ENCODE peak calls at places on chromosome 9, in five cellular contexts. L is lower lobe of right lung, N is tibial artery, W is kidney epithelial cell, Z is neural crest cell. X is an unnamed sample.

GRCh38 chr9:123942542-123942941 is 12.6 kb upstream of the DENND1A start:
- DNase-seq in L (no peak), Z (no peak), W (no peak), N (peak; percentile 27), X (no peak)

GRCh38 chr9:99259231-99259918 is 37.3 kb downstream of the SEC61B start:
- DNase-seq in Z (no peak), L (peak; percentile 87), W (no peak), N (peak; percentile 78), X (peak; percentile 43)

GRCh38 chr9:37967272-37967581 is 63.3 kb upstream of the SLC25A51 start:
- DNase-seq in W (no peak), N (no peak), L (no peak), Z (no peak), X (no peak)

GRCh38 chr9:32350682-32351081 is 33.8 kb upstream of the ACO1 start:
- DNase-seq in L (no peak), W (no peak), Z (no peak), N (no peak), X (no peak)

GRCh38 chr9:130236436-130236985 is 29.0 kb upstream of the HMCN2 start:
- DNase-seq in W (no peak), L (peak; percentile 15), N (no peak), Z (no peak), X (no peak)

GRCh38 chr9:92616199-92617129 is 53.5 kb downstream of the IPPK start:
- DNase-seq in N (no peak), L (no peak), W (no peak), Z (no peak), X (no peak)

GRCh38 chr9:112705773-112706427 is 12.0 kb downstream of the INIP start:
- DNase-seq in W (no peak), N (no peak), Z (peak; percentile 20), L (no peak), X (no peak)

GRCh38 chr9:135255033-135255842 is 167.8 kb downstream of the OLFM1 start:
- DNase-seq in L (peak; percentile 39), Z (no peak), W (no peak), N (no peak), X (no peak)

GRCh38 chr9:36136277-36136893 is at the start of gene GLIPR2:
- DNase-seq in Z (peak; percentile 45), W (no peak), L (peak; percentile 92), N (peak; percentile 83), X (peak; percentile 81)

GRCh38 chr9:93288341-93288740 is 104.4 kb downstream of the WNK2 start:
- DNase-seq in Z (no peak), N (no peak), W (no peak), L (no peak), X (no peak)

GRCh38 chr9:24801344-24801743 is 255.6 kb upstream of the IZUMO3 start:
- DNase-seq in L (no peak), W (no peak), Z (no peak), N (no peak), X (no peak)

GRCh38 chr9:79015951-79016350 is 555.8 kb upstream of the TLE4 start:
- DNase-seq in L (no peak), W (no peak), N (no peak), Z (no peak), X (no peak)

GRCh38 chr9:16625831-16626230 is 244.6 kb downstream of the BNC2 start:
- DNase-seq in L (no peak), Z (no peak), W (no peak), N (no peak), X (no peak)

GRCh38 chr9:93185261-93186150 is 1.6 kb downstream of the WNK2 start:
- DNase-seq in L (no peak), W (no peak), N (no peak), Z (no peak), X (no peak)

GRCh38 chr9:2017459-2018161 is 2.5 kb downstream of the SMARCA2 start:
- DNase-seq in L (peak; percentile 90), W (no peak), N (peak; percentile 84), Z (peak; percentile 27), X (peak; percentile 80)

GRCh38 chr9:22208846-22209585 is 199.9 kb upstream of the CDKN2B start:
- DNase-seq in Z (no peak), W (no peak), N (no peak), L (no peak), X (no peak)

GRCh38 chr9:102521097-102521755 is 473.9 kb upstream of the CYLC2 start:
- DNase-seq in L (no peak), W (no peak), Z (no peak), N (no peak), X (no peak)

GRCh38 chr9:117624106-117624505 is 80.1 kb upstream of the TLR4 start:
- DNase-seq in N (no peak), W (no peak), Z (no peak), L (no peak), X (no peak)

GRCh38 chr9:107983191-107983603 is 493.6 kb upstream of the KLF4 start:
- DNase-seq in N (peak; percentile 28), Z (no peak), W (peak; percentile 7), L (no peak), X (no peak)

GRCh38 chr9:36401897-36402480 is 1.9 kb upstream of the RNF38 start:
- DNase-seq in W (no peak), N (no peak), Z (no peak), L (no peak), X (no peak)

GRCh38 chr9:75851917-75852316 is 38.6 kb upstream of the PCSK5 start:
- DNase-seq in N (no peak), L (no peak), W (no peak), Z (no peak), X (no peak)

GRCh38 chr9:92738661-92739081 is 26.0 kb downstream of the BICD2 start:
- DNase-seq in L (no peak), Z (no peak), N (peak; percentile 15), W (no peak), X (no peak)

GRCh38 chr9:90891656-90892055 is 90.0 kb downstream of the SYK start:
- DNase-seq in L (no peak), Z (no peak), N (no peak), W (no peak), X (no peak)

GRCh38 chr9:90893706-90894105 is 92.1 kb downstream of the SYK start:
- DNase-seq in L (no peak), N (no peak), W (no peak), Z (no peak), X (no peak)

GRCh38 chr9:90894956-90895687 is 93.5 kb downstream of the SYK start:
- DNase-seq in N (no peak), W (no peak), Z (peak; percentile 17), L (no peak), X (no peak)

GRCh38 chr9:90888941-90889340 is 87.3 kb downstream of the SYK start:
- DNase-seq in L (no peak), Z (no peak), N (no peak), W (no peak), X (no peak)

DNA sequence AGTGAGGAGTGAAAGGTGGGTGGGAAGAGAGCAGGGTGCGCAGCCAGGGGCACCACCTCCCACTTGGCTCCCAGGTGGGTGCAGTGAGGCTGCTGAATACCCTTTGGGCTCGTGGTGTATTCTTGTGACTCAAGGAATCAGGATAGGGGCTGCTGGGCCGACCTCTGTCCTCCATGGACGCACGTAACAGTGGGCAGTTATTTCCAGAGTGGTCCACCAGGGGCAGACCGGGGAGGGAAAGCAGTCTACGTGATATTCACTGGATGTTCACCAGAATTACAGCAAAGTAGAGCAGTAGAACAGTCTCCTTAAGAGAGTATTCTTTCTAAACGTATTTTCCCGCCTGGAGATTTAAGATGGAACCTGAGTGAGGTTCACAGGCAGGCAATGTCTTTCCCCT is 88.5 kb downstream of the SYK start:
- DNase-seq in W (no peak), L (no peak), N (no peak), Z (peak; percentile 16), X (no peak)
- TF ChIP-seq CTCF in W (no peak), L (no peak), N (no peak), Z (no peak), X (no peak)

GRCh38 chr9:27353405-27354229 is 56.7 kb upstream of the EQTN start:
- DNase-seq in W (no peak), N (peak; percentile 48), Z (no peak), L (no peak), X (no peak)
- TF ChIP-seq CTCF in W (no peak), N (peak; percentile 50), Z (no peak), L (no peak), X (no peak)

GRCh38 chr9:128987800-128988199 is 40.3 kb downstream of the NUP188 start:
- DNase-seq in L (no peak), W (peak; percentile 4), Z (no peak), N (peak; percentile 57), X (no peak)

GRCh38 chr9:128995791-128996190 is 32.3 kb downstream of the SH3GLB2 start:
- DNase-seq in N (no peak), L (no peak), W (no peak), Z (no peak), X (no peak)

GRCh38 chr9:128998462-128998861 is 29.7 kb downstream of the SH3GLB2 start:
- DNase-seq in W (no peak), N (no peak), L (no peak), Z (no peak), X (no peak)

DNA sequence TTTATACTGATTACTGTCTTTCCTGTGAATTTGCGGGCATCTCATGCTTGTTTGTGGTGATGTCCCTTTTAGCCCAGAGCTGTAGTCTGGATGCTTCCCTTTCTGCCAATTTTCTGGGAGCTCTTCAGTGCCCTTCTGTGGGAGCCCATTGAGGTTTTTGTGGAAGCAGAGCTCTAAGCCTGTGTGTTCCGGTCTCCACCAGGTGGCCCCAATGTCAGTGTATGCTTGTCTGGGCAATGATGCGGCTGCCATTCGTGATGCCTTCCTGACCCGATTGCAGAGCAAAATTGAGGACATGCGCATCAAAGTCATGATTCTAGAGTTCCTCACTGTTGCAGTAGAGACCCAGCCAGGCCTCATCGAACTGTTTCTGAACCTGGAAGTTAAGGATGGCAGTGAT is 35.1 kb downstream of the SH3GLB2 start:
- DNase-seq in N (no peak), Z (no peak), L (no peak), W (no peak), X (no peak)
- TF ChIP-seq CTCF in N (no peak), Z (peak; percentile 43), L (no peak), W (peak; percentile 47), X (no peak)

GRCh38 chr9:137550241-137550621 is at the start of gene PNPLA7:
- DNase-seq in W (peak; percentile 28), L (peak; percentile 92), N (peak; percentile 95), Z (peak; percentile 51), X (no peak)

GRCh38 chr9:137554349-137554748 is 2.7 kb downstream of the MRPL41 start:
- DNase-seq in W (no peak), N (no peak), Z (no peak), L (no peak), X (no peak)

GRCh38 chr9:137547687-137548543 is 2.3 kb downstream of the PNPLA7 start:
- DNase-seq in W (no peak), Z (no peak), N (no peak), L (no peak), X (no peak)

GRCh38 chr9:137551656-137552534 is at the start of gene MRPL41:
- DNase-seq in L (peak; percentile 93), Z (peak; percentile 89), W (peak; percentile 51), N (peak; percentile 82), X (peak; percentile 85)

DNA sequence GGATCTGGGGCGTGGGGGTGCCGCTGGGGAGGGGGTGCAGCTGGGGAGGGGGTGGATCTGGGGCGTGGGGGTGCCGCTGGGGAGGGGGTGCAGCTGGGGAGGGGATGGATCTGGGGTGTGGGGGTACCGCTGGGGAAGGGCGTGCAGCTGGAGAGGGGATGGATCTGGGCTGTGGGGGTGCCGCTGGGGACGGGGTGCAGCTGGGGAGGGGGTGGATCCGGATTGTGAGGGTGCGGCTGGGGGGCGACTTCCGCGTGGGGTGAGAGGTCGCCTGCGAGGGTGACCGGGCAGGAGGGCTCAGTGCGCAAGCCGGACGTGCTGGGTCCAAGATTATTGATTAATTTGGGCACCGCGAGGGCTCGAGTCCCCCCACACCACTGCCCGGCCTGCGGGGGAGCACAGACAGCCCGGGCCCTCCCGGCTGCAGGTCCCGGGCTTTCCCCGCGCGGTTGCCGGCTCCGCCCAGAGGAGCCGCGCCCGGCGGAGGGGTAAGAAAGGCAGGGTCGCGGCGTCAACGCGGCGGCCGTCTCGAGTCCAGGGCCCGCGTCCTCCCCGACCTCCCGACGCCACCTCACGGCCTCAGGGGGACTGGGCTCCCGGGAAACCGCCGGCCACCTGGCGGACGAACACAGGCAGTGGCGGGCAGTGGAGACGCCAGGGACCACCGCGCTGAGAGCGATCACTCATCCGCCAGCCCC is 572 bp upstream of the MRPL41 start:
- DNase-seq in W (no peak), N (peak; percentile 62), Z (no peak), L (peak; percentile 87), X (no peak)
- TF ChIP-seq CTCF in W (peak; percentile 58), N (peak; percentile 56), Z (peak; percentile 68), L (peak; percentile 52), X (peak; percentile 47)